ENCODE peak calls at places on chromosomes 16 and 17, in eight cellular contexts. Y is GM13977; K is HFFc6; R is AG09309; T is cardiac fibroblast; Q is activated CD8-positive, alpha-beta T cell treated with anti-CD3 and anti-CD28 coated beads for 36 hours; L is transverse colon; D is heart left ventricle. E is an unnamed sample.

GRCh38 chr17:27600471-27600870 is 30.5 kb upstream of the LGALS9 start:
- DNase-seq in D (no peak), T (no peak), R (peak), K (no peak), Q (no peak), L (no peak), Y (no peak), E (no peak)

GRCh38 chr17:50190278-50191069 is 11.0 kb downstream of the COL1A1 start:
- DNase-seq in D (no peak), Q (no peak), Y (no peak), T (no peak), L (no peak), K (no peak), R (no peak), E (no peak)

GRCh38 chr16:9090101-9090959 is 1.1 kb upstream of the HAPSTR1 start:
- DNase-seq in T (no peak), K (no peak), R (no peak), Y (peak), Q (peak), L (peak), D (peak), E (peak)

GRCh38 chr17:74842146-74842598 is 17.5 kb downstream of the GRIN2C start:
- DNase-seq in L (no peak), T (no peak), R (no peak), D (no peak), K (no peak), Q (no peak), Y (no peak), E (no peak)

GRCh38 chr17:27756467-27757371 is 43.6 kb downstream of the NOS2 start:
- DNase-seq in D (peak), K (peak), T (peak), R (no peak), Q (peak), L (peak), Y (peak), E (peak)

GRCh38 chr17:30309591-30309990 is 17.8 kb upstream of the BLMH start:
- DNase-seq in Y (no peak), T (peak), K (no peak), Q (no peak), D (no peak), R (no peak), L (no peak), E (no peak)

GRCh38 chr17:19004601-19005441 is at the start of gene FAM83G:
- DNase-seq in D (peak), K (peak), R (no peak), Q (peak), L (peak), Y (peak), T (peak), E (peak)

GRCh38 chr16:52852978-52853377 is 199.7 kb downstream of the CHD9NB start:
- DNase-seq in T (no peak), D (no peak), Q (no peak), R (no peak), Y (no peak), K (no peak), L (no peak), E (no peak)

GRCh38 chr17:82882715-82883446 is 43.1 kb upstream of the ZNF750 start:
- DNase-seq in K (no peak), D (peak), Q (peak), R (no peak), Y (no peak), L (peak), T (no peak), E (no peak)

GRCh38 chr17:78322858-78323455 is 36.9 kb downstream of the SOCS3 start:
- DNase-seq in R (no peak), D (peak), L (peak), Y (no peak), T (peak), Q (no peak), K (no peak), E (no peak)

GRCh38 chr16:19659554-19659953 is 58.5 kb downstream of the KNOP1 start:
- DNase-seq in Q (no peak), T (no peak), D (no peak), R (no peak), Y (no peak), K (no peak), L (no peak), E (no peak)

GRCh38 chr16:25912321-25912720 is 220.6 kb downstream of the HS3ST4 start:
- DNase-seq in Y (no peak), Q (no peak), T (no peak), L (no peak), D (no peak), R (no peak), K (no peak), E (no peak)

GRCh38 chr17:75614006-75614405 is 19.2 kb upstream of the SMIM5 start:
- DNase-seq in Y (no peak), L (no peak), T (no peak), K (no peak), R (no peak), Q (no peak), D (no peak), E (no peak)

GRCh38 chr16:57859331-57859730 is 57.0 kb upstream of the KIFC3 start:
- DNase-seq in R (no peak), Q (peak), K (peak), Y (no peak), L (no peak), T (peak), D (no peak), E (peak)

GRCh38 chr16:23024044-23024443 is 125.2 kb downstream of the USP31 start:
- DNase-seq in K (no peak), L (no peak), T (no peak), Q (no peak), R (no peak), Y (no peak), D (no peak), E (no peak)

GRCh38 chr17:32264140-32264799 is 1.4 kb upstream of the RHBDL3 start:
- DNase-seq in R (no peak), Y (no peak), D (no peak), Q (no peak), L (no peak), T (no peak), K (no peak), E (no peak)

GRCh38 chr16:2002406-2003230 is 7.0 kb downstream of the ZNF598 start:
- DNase-seq in D (no peak), Q (no peak), T (no peak), K (no peak), L (no peak), Y (no peak), R (no peak), E (no peak)

GRCh38 chr16:85172465-85173071 is 60.3 kb upstream of the CIBAR2 start:
- DNase-seq in R (no peak), L (no peak), Q (peak), T (no peak), D (peak), Y (peak), K (peak), E (peak)

GRCh38 chr16:85888405-85889331 is 10.3 kb upstream of the IRF8 start:
- DNase-seq in L (no peak), R (no peak), Y (peak), K (peak), T (peak), Q (peak), D (no peak), E (no peak)

GRCh38 chr17:66021757-66022156 is 170.2 kb downstream of the CEP112 start:
- DNase-seq in K (no peak), L (no peak), D (no peak), Y (no peak), Q (no peak), R (no peak), T (no peak), E (no peak)

GRCh38 chr17:38733315-38734234 is 3.4 kb downstream of the CISD3 start:
- DNase-seq in T (no peak), R (no peak), Q (peak), L (no peak), Y (no peak), D (no peak), K (no peak), E (peak)

GRCh38 chr17:77253611-77254051 is 112.9 kb downstream of the SEC14L1 start:
- DNase-seq in D (no peak), Q (no peak), K (no peak), R (no peak), L (no peak), T (no peak), Y (no peak), E (no peak)

GRCh38 chr17:33968350-33969044 is 286.6 kb upstream of the CCL2 start:
- DNase-seq in T (no peak), D (no peak), L (no peak), R (no peak), K (no peak), Y (peak), Q (peak), E (no peak)

GRCh38 chr16:80536246-80536645 is 4.5 kb upstream of the DYNLRB2 start:
- DNase-seq in R (no peak), L (no peak), D (no peak), T (no peak), K (no peak), Q (peak), Y (no peak), E (no peak)
- TF ChIP-seq CTCF in R (no peak), L (no peak), D (no peak), T (no peak), K (no peak), Q (no peak), Y (no peak), E (no peak)

GRCh38 chr17:9120471-9120870 is 99.2 kb downstream of the NTN1 start:
- DNase-seq in T (no peak), K (no peak), Q (peak), Y (no peak), R (no peak), L (no peak), D (no peak), E (no peak)
- TF ChIP-seq CTCF in T (peak), K (no peak), Q (peak), Y (peak), R (no peak), L (no peak), D (no peak), E (no peak)

DNA sequence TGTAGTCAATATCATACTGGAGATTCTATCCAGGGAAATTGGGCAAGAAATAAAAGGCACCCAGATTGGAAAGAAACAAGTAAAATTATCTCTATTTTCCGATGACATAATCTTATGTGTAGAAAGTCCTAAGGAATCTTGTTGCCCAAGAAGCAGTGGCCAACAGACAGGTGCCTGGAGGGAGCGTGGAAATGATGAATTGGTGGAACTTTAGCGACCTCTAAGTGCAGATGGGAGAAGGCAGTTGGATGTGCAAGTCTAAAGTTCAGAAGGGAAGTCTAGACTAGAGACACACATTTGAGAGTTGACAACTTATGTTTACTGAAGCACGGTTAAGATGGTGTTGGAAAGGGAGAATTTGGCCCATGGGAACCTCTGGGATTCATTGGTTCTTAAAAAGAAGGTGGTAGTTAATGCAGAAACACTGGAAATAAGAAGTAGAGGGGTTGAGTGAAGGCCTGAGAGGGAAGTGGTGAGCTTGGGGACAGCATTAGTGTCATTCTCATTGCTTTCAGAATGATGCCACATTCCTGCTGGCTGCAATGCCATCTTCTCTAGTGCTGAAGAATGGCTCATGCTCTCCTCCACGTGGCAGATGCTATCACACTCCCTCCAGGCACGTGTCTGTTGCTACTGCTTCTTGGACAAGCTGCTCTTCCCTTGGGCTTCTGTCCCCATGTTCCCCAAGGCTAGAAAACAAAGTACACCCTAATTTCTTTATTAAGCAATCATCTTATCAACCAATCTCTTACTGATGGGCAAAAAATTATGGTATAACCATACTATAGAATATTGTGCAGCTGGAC is 24.0 kb downstream of the TAT start:
- DNase-seq in K (no peak), L (no peak), Q (no peak), T (no peak), Y (no peak), R (no peak), D (no peak), E (peak)
- TF ChIP-seq CTCF in K (no peak), L (no peak), Q (no peak), T (no peak), Y (peak), R (no peak), D (no peak), E (peak)

DNA sequence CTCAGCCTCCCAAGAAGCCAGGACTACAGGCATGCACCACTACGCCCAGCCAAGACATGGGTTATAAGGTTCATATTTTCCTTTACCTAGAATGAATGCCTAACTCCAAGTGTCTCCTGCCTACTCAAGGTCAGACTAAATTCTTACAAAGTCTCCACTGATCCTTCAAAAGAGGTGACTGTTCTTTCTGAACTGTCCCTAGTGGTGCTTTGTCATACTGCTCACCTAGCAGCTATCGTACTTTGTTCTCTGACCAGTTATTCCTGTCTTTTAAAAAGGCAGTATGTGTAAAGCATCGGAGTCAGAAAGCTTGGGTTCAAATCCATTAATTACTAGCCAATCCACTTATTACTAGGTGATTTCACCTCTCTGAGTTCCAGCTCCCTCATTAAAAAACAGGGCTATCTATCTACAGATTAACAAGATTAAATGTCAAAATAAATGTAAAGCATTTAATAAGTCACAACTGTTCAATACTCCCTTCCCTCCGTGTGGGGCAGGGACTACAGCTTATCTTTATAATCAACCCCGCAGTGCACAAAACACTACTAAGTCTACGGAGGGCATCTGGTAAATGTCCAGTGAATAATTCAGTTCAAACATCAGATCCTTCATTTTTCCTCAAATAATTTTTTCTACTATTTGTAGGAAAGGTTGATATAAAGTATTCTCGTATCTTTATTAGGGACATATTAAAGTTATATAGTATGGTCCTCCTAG is 20.0 kb upstream of the ITGA2B start:
- DNase-seq in Y (no peak), D (no peak), Q (no peak), L (no peak), T (no peak), R (no peak), K (no peak), E (no peak)
- TF ChIP-seq CTCF in Y (peak), D (no peak), Q (peak), L (no peak), T (peak), R (no peak), K (peak), E (no peak)

DNA sequence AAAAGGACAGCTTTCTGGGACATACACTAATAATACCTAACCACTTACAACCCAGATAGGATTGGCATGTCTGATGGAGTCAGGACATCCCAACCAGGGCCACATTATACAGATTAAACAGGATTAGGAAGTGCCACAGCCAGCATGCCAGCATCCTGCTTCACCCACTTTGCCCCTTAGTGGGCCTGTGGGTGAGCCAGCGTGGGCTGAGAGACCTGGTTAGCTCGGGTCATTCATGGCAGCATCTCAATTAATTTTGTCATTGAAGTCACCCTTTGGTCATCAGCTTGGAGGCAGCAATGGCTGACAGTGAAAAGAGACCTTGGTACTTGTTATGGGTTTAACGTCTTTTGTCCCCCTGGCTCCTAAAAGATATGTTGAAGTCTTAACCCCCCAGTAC is 29.9 kb upstream of the SLC6A2 start:
- DNase-seq in L (no peak), Q (no peak), K (no peak), T (no peak), D (no peak), Y (no peak), R (no peak), E (no peak)
- TF ChIP-seq CTCF in L (no peak), Q (no peak), K (no peak), T (no peak), D (no peak), Y (no peak), R (no peak), E (no peak)